ENCODE peak calls at places on chromosome 22, in seven cellular contexts. T is HepG2, A is right atrium auricular region, C is BJ, Y is astrocyte of the spinal cord, U is foreskin fibroblast, X is dorsolateral prefrontal cortex. K is an unnamed sample.
A peak's percentile ranks its signal among the peaks of the same experiment; 100 is the strongest.

GRCh38 chr22:33389927-33390326 is 331.7 kb upstream of the SYN3 start:
- DNase-seq in T (no peak), A (no peak), C (no peak), Y (peak; percentile 7), U (no peak), X (no peak), K (no peak)

GRCh38 chr22:42924436-42924835 is 67.4 kb upstream of the ARFGAP3 start:
- DNase-seq in T (no peak), A (no peak), C (no peak), Y (no peak), U (no peak), X (no peak), K (no peak)

GRCh38 chr22:48941903-48942625 is 885.6 kb downstream of the BRD1 start:
- DNase-seq in T (no peak), A (peak; percentile 28), C (no peak), Y (no peak), U (no peak), X (no peak), K (no peak)

GRCh38 chr22:34845391-34845790 is 220.6 kb upstream of the ISX start:
- DNase-seq in T (no peak), A (no peak), C (no peak), Y (no peak), U (no peak), X (no peak), K (no peak)

GRCh38 chr22:35540600-35541253 is at the start of gene RASD2:
- DNase-seq in T (no peak), A (no peak), C (no peak), Y (no peak), U (peak; percentile 48), X (no peak), K (no peak)

GRCh38 chr22:48197189-48197690 is 1434.8 kb downstream of the TBC1D22A start:
- DNase-seq in T (no peak), A (peak; percentile 18), C (no peak), Y (no peak), U (no peak), X (no peak), K (no peak)

GRCh38 chr22:22892096-22893052 is 4.8 kb downstream of the IGLL5 start:
- DNase-seq in T (no peak), A (no peak), C (no peak), Y (no peak), U (no peak), X (no peak), K (no peak)

GRCh38 chr22:45916515-45916914 is 60.4 kb downstream of the WNT7B start:
- DNase-seq in T (no peak), A (no peak), C (no peak), Y (peak; percentile 54), U (no peak), X (no peak), K (no peak)

GRCh38 chr22:29987143-29987542 is 93.1 kb upstream of the HORMAD2 start:
- DNase-seq in T (no peak), A (no peak), C (no peak), Y (no peak), U (no peak), X (no peak), K (no peak)

GRCh38 chr22:37562049-37562784 is 1.9 kb downstream of the CDC42EP1 start:
- DNase-seq in T (no peak), A (no peak), C (no peak), Y (no peak), U (no peak), X (no peak), K (no peak)

GRCh38 chr22:43737150-43737828 is 74.8 kb downstream of the EFCAB6 start:
- DNase-seq in T (no peak), A (no peak), C (no peak), Y (no peak), U (no peak), X (no peak), K (no peak)

GRCh38 chr22:41968601-41969000 is 642 bp upstream of the SEPTIN3 start:
- DNase-seq in T (peak; percentile 52), A (no peak), C (no peak), Y (no peak), U (no peak), X (no peak), K (no peak)

GRCh38 chr22:34493471-34493870 is 572.5 kb upstream of the ISX start:
- DNase-seq in T (no peak), A (no peak), C (no peak), Y (no peak), U (no peak), X (no peak), K (no peak)

GRCh38 chr22:36385491-36386350 is 2.0 kb downstream of the MYH9 start:
- DNase-seq in T (peak; percentile 57), A (no peak), C (no peak), Y (peak; percentile 30), U (peak; percentile 77), X (no peak), K (no peak)

GRCh38 chr22:22761606-22761962 is 117.2 kb downstream of the GGTLC2 start:
- DNase-seq in T (no peak), A (no peak), C (no peak), Y (no peak), U (no peak), X (no peak), K (no peak)

GRCh38 chr22:38871360-38872171 is 450 bp downstream of the CBX6 start:
- DNase-seq in T (no peak), A (peak; percentile 57), C (no peak), Y (no peak), U (peak; percentile 54), X (no peak), K (no peak)

GRCh38 chr22:38874529-38875222 is 2.7 kb upstream of the CBX6 start:
- DNase-seq in T (no peak), A (peak; percentile 52), C (no peak), Y (no peak), U (no peak), X (no peak), K (no peak)

GRCh38 chr22:38872172-38872830 is at the start of gene CBX6:
- DNase-seq in T (peak; percentile 67), A (peak; percentile 93), C (no peak), Y (peak; percentile 95), U (peak; percentile 99), X (peak; percentile 93), K (peak; percentile 61)

GRCh38 chr22:38873469-38874411 is 1.7 kb upstream of the CBX6 start:
- DNase-seq in T (no peak), A (peak; percentile 56), C (no peak), Y (no peak), U (no peak), X (no peak), K (no peak)

GRCh38 chr22:38872831-38873248 is 824 bp upstream of the CBX6 start:
- DNase-seq in T (no peak), A (peak; percentile 73), C (no peak), Y (peak; percentile 33), U (peak; percentile 76), X (no peak), K (no peak)
- H3K4me3 ChIP-seq in T (peak overlapping the region; percentile 82), A (peak overlapping the region; percentile 79), C (peak overlapping the region; percentile 72), Y (peak overlapping the region; percentile 65), U (peak overlapping the region; percentile 65), X (peak overlapping the region; percentile 84), K (peak overlapping the region; percentile 78)

GRCh38 chr22:50542416-50542927 is 3.2 kb upstream of the KLHDC7B start:
- DNase-seq in T (no peak), A (no peak), C (no peak), Y (no peak), U (no peak), X (no peak), K (no peak)
- TF ChIP-seq CTCF in T (no peak), A (no peak), C (no peak), Y (no peak), U (no peak), X (no peak), K (no peak)

DNA sequence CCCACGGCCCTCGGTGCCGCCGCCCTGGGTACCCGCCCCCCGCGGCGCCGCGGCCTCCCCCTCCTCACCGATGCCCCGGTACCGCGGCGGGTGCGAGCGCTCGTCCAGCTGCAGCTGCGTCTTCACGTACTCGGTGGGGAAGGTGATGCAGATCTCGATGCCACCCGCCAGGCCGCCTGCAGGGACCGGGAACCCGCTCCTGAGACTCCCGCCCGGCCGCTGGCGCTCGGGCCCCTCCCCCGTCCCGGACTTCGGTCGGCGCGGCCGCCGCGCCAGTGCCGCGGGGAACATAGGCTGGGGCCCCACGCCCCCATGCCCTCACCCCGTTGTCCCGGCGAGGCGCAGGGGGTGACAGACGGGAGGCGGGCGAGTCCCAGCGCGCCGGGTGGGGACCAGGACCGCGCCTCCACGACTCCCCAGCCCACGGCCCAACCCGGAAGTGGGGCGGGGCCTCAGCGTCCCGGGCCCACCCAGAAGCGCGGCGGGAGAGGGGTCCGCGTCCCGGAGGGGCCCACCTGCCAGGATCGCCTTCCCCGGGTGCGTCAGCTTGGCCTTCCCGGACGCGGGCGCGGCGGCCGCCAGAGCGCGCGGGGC is 374 bp downstream of the SLC25A1 start:
- DNase-seq in T (peak; percentile 21), A (no peak), C (no peak), Y (peak; percentile 30), U (peak; percentile 67), X (no peak), K (no peak)
- H3K4me3 ChIP-seq in T (peak overlapping the region; percentile 80), A (peak overlapping the region; percentile 71), C (peak overlapping the region; percentile 80), Y (peak overlapping the region; percentile 53), U (peak overlapping the region; percentile 56), X (peak overlapping the region; percentile 72), K (peak overlapping the region; percentile 71)

GRCh38 chr22:24483966-24484545 is 11.1 kb upstream of the UPB1 start:
- DNase-seq in T (no peak), A (no peak), C (no peak), Y (peak; percentile 40), U (no peak), X (no peak), K (no peak)

GRCh38 chr22:24485170-24485569 is 10.0 kb upstream of the UPB1 start:
- DNase-seq in T (no peak), A (no peak), C (no peak), Y (no peak), U (no peak), X (no peak), K (no peak)

GRCh38 chr22:24486501-24486921 is 8.6 kb upstream of the UPB1 start:
- DNase-seq in T (peak; percentile 44), A (no peak), C (peak; percentile 72), Y (peak; percentile 86), U (peak; percentile 52), X (no peak), K (peak; percentile 52)

GRCh38 chr22:24482998-24483397 is 12.1 kb upstream of the UPB1 start:
- DNase-seq in T (no peak), A (no peak), C (no peak), Y (no peak), U (no peak), X (no peak), K (no peak)

GRCh38 chr22:24485608-24486007 is 9.5 kb upstream of the UPB1 start:
- DNase-seq in T (no peak), A (no peak), C (no peak), Y (no peak), U (no peak), X (no peak), K (no peak)
- TF ChIP-seq CTCF in T (peak; percentile 34), A (peak; percentile 17), C (no peak), Y (peak; percentile 21), U (peak; percentile 3), X (peak; percentile 13), K (no peak)

K was measured in HFF-Myc.